ENCODE peak calls at places on chromosomes 7 and 10, in four cellular contexts. One of them, this sample, is unnamed.

GRCh38 chr7:104225441-104225840 is 17.6 kb upstream of the ORC5 start:
- DNase-seq in HepG2: no peak
- DNase-seq in GM12878: no peak
- DNase-seq in A549: no peak
- DNase-seq in this sample: no peak

GRCh38 chr7:131640686-131641085 is 84.3 kb upstream of the PODXL start:
- DNase-seq in HepG2: no peak
- DNase-seq in GM12878: no peak
- DNase-seq in A549: no peak
- DNase-seq in this sample: no peak

GRCh38 chr10:122078965-122079401 is 90.0 kb downstream of the TACC2 start:
- DNase-seq in GM12878: no peak
- DNase-seq in A549: no peak
- DNase-seq in HepG2: no peak
- DNase-seq in this sample: no peak

GRCh38 chr10:115727114-115727513 is 545.9 kb downstream of the GFRA1 start:
- DNase-seq in A549: no peak
- DNase-seq in HepG2: no peak
- DNase-seq in GM12878: no peak
- DNase-seq in this sample: no peak

GRCh38 chr10:14623931-14624330 is 150.8 kb downstream of the FAM107B start:
- DNase-seq in HepG2: no peak
- DNase-seq in A549: no peak
- DNase-seq in GM12878: no peak
- DNase-seq in this sample: no peak

GRCh38 chr10:61899045-61899444 is 2.5 kb upstream of the ARID5B start:
- DNase-seq in HepG2: no peak
- DNase-seq in GM12878: no peak
- DNase-seq in A549: no peak
- DNase-seq in this sample: no peak

GRCh38 chr10:871951-872403 is 59.5 kb downstream of the LARP4B start:
- DNase-seq in HepG2: no peak
- DNase-seq in GM12878: no peak
- DNase-seq in A549: no peak
- DNase-seq in this sample: no peak

GRCh38 chr7:42253316-42253715 is 16.3 kb upstream of the GLI3 start:
- DNase-seq in HepG2: no peak
- DNase-seq in GM12878: no peak
- DNase-seq in A549: no peak
- DNase-seq in this sample: no peak

GRCh38 chr10:130190065-130190736 is 54.0 kb downstream of the GLRX3 start:
- DNase-seq in HepG2: peak
- DNase-seq in A549: peak
- DNase-seq in GM12878: peak
- DNase-seq in this sample: peak

GRCh38 chr7:142785841-142786250 is 15.1 kb downstream of the PRSS2 start:
- DNase-seq in A549: no peak
- DNase-seq in HepG2: no peak
- DNase-seq in GM12878: no peak
- DNase-seq in this sample: no peak

GRCh38 chr7:84701524-84702306 is 485.1 kb downstream of the SEMA3D start:
- DNase-seq in HepG2: peak
- DNase-seq in GM12878: no peak
- DNase-seq in A549: peak
- DNase-seq in this sample: peak

DNA sequence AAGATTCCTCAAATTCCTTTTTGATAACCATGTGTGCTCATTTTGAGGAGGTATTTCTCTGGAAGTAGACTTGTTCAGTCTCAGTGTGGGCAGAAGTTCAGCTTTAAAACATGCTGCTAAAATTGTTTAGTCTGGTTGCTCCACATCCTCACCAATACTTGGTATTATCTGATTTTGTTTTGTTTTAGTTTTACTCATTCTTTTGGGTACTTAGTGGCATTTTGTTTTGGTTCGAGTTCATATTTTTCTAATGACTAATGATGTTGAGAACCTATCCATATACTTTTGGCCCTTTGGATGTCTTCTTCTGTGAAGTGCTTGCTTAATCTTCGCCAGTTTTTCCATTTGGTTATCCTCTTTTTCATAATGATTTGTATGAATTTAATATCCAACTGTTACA is 694.2 kb upstream of the FZD8 start:
- DNase-seq in HepG2: no peak
- DNase-seq in A549: no peak
- DNase-seq in GM12878: no peak
- DNase-seq in this sample: no peak
- TF ChIP-seq POLR2AphosphoS2 in HepG2: no peak
- TF ChIP-seq POLR2AphosphoS2 in A549: no peak
- TF ChIP-seq POLR2AphosphoS2 in GM12878: no peak
- TF ChIP-seq POLR2AphosphoS2 in this sample: no peak

DNA sequence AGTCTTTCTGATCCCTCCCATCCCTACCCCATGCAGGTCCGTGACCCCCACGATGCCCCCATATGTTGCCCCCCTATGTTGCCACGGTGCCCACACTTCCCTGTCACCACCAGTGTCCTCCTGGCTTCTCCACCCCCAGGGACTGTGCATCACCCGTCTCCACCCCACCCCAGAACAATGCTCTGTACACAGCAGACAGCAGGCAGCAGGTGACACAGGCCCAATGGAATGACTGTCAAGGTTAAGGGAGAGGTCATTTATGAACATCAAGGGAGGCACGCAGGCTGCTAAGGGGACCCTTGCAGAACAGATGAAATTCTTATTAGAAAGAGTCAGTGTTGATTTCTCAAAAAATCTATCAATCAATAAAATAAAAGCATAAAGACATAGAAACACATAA is 71.5 kb downstream of the PARP12 start:
- DNase-seq in GM12878: no peak
- DNase-seq in A549: peak
- DNase-seq in HepG2: peak
- DNase-seq in this sample: no peak
- TF ChIP-seq POLR2AphosphoS2 in GM12878: no peak
- TF ChIP-seq POLR2AphosphoS2 in A549: no peak
- TF ChIP-seq POLR2AphosphoS2 in HepG2: no peak
- TF ChIP-seq POLR2AphosphoS2 in this sample: no peak

DNA sequence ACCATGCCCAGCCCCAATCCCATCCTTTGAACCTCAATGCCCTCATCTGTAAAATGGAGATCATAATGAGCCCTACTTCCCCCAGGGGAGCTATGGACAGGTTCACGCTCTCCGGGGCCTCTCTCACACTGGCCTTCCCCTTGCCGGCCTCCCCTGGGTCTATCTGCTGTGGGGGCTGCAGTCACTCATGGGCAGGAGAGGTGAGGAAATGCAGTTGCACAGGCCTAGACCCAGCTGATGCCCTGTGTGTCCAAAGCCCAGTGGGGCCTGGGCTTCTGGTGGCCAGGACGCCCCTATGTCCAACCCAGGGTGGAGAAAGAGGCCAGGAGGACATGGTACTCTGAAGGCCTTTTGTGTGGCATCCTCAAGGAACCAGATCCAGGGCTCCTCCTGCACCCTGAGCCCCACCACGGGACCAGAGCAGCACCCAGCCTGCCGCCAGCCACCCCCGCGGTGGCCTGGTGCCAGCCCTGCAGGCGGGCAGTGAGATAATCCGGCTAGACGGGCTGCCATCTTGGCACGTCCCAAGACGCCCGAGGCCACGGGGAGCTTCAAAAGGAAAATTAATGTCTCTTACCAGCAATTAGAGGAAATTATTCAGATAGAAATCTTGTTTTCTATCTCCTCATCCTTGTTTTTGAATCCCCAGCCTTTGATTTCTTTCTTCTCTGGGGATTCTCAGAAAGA is 39.0 kb downstream of the MYL10 start:
- DNase-seq in A549: no peak
- DNase-seq in HepG2: no peak
- DNase-seq in GM12878: no peak
- DNase-seq in this sample: no peak
- TF ChIP-seq POLR2AphosphoS2 in A549: no peak
- TF ChIP-seq POLR2AphosphoS2 in HepG2: no peak
- TF ChIP-seq POLR2AphosphoS2 in GM12878: no peak
- TF ChIP-seq POLR2AphosphoS2 in this sample: no peak

GRCh38 chr10:89426230-89426868 is 12.0 kb downstream of the IFIT5 start:
- DNase-seq in GM12878: no peak
- DNase-seq in HepG2: peak
- DNase-seq in A549: peak
- DNase-seq in this sample: peak

GRCh38 chr10:89427629-89428028 is 13.3 kb downstream of the IFIT5 start:
- DNase-seq in HepG2: no peak
- DNase-seq in A549: no peak
- DNase-seq in GM12878: no peak
- DNase-seq in this sample: no peak

GRCh38 chr10:89428873-89429272 is 14.5 kb downstream of the IFIT5 start:
- DNase-seq in GM12878: no peak
- DNase-seq in HepG2: no peak
- DNase-seq in A549: no peak
- DNase-seq in this sample: no peak

GRCh38 chr10:89431977-89432376 is 17.6 kb downstream of the IFIT5 start:
- DNase-seq in A549: no peak
- DNase-seq in HepG2: peak
- DNase-seq in GM12878: no peak
- DNase-seq in this sample: no peak
- TF ChIP-seq POLR2AphosphoS2 in A549: no peak
- TF ChIP-seq POLR2AphosphoS2 in HepG2: no peak
- TF ChIP-seq POLR2AphosphoS2 in GM12878: no peak
- TF ChIP-seq POLR2AphosphoS2 in this sample: no peak

GRCh38 chr7:89760690-89761089 is 393.6 kb upstream of the STEAP1 start:
- DNase-seq in GM12878: no peak
- DNase-seq in A549: no peak
- DNase-seq in HepG2: no peak
- DNase-seq in this sample: no peak
- TF ChIP-seq POLR2AphosphoS2 in GM12878: no peak
- TF ChIP-seq POLR2AphosphoS2 in A549: no peak
- TF ChIP-seq POLR2AphosphoS2 in HepG2: no peak
- TF ChIP-seq POLR2AphosphoS2 in this sample: no peak

DNA sequence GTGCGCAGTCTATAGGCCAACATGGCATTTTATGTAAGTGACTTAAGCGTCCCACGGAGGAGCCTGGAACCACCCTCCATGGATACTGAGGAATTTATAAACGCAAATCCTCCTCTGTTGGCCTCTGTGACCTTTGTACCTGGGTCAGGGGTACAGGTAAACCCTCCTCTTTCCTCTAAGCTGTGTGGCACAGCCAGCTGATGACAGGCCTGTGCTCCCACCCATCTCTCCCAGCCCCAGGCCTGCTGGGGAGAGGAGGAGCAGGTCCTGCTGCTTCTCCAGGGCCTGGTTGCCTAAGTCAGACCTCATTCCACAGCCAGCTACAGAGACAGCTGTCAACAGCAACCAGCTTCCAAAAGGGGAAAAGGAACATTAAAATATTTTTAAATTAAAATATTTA is 5.0 kb downstream of the AVPI1 start:
- DNase-seq in A549: no peak
- DNase-seq in HepG2: peak
- DNase-seq in GM12878: no peak
- DNase-seq in this sample: no peak
- TF ChIP-seq POLR2AphosphoS2 in A549: no peak
- TF ChIP-seq POLR2AphosphoS2 in HepG2: no peak
- TF ChIP-seq POLR2AphosphoS2 in GM12878: no peak
- TF ChIP-seq POLR2AphosphoS2 in this sample: no peak

GRCh38 chr7:135683609-135684008 is 21.3 kb downstream of the STMP1 start:
- DNase-seq in HepG2: no peak
- DNase-seq in A549: no peak
- DNase-seq in GM12878: no peak
- DNase-seq in this sample: no peak

GRCh38 chr7:135682191-135682590 is 19.9 kb downstream of the STMP1 start:
- DNase-seq in A549: no peak
- DNase-seq in HepG2: no peak
- DNase-seq in GM12878: no peak
- DNase-seq in this sample: no peak

GRCh38 chr7:135684134-135684533 is 21.8 kb downstream of the STMP1 start:
- DNase-seq in A549: no peak
- DNase-seq in GM12878: no peak
- DNase-seq in HepG2: no peak
- DNase-seq in this sample: no peak

GRCh38 chr7:135681758-135682157 is 19.4 kb downstream of the STMP1 start:
- DNase-seq in A549: no peak
- DNase-seq in HepG2: no peak
- DNase-seq in GM12878: no peak
- DNase-seq in this sample: no peak

GRCh38 chr7:135678612-135679575 is 16.6 kb downstream of the STMP1 start:
- DNase-seq in A549: no peak
- DNase-seq in HepG2: no peak
- DNase-seq in GM12878: no peak
- DNase-seq in this sample: no peak
- TF ChIP-seq POLR2AphosphoS2 in A549: no peak
- TF ChIP-seq POLR2AphosphoS2 in HepG2: no peak
- TF ChIP-seq POLR2AphosphoS2 in GM12878: no peak
- TF ChIP-seq POLR2AphosphoS2 in this sample: no peak

GRCh38 chr7:124720195-124720594 is 45.4 kb downstream of the GPR37 start:
- DNase-seq in A549: no peak
- DNase-seq in HepG2: peak
- DNase-seq in GM12878: no peak
- DNase-seq in this sample: no peak
- TF ChIP-seq POLR2AphosphoS2 in A549: no peak
- TF ChIP-seq POLR2AphosphoS2 in HepG2: no peak
- TF ChIP-seq POLR2AphosphoS2 in GM12878: no peak
- TF ChIP-seq POLR2AphosphoS2 in this sample: no peak

GRCh38 chr10:12799144-12799543 is 202.4 kb downstream of the CCDC3 start:
- DNase-seq in A549: no peak
- DNase-seq in HepG2: no peak
- DNase-seq in GM12878: no peak
- DNase-seq in this sample: no peak

GRCh38 chr10:12796431-12797185 is 204.9 kb downstream of the CCDC3 start:
- DNase-seq in A549: no peak
- DNase-seq in HepG2: no peak
- DNase-seq in GM12878: no peak
- DNase-seq in this sample: no peak

GRCh38 chr10:12795723-12796122 is 205.8 kb downstream of the CCDC3 start:
- DNase-seq in A549: no peak
- DNase-seq in GM12878: no peak
- DNase-seq in HepG2: no peak
- DNase-seq in this sample: no peak

GRCh38 chr10:12799746-12800145 is 201.8 kb downstream of the CCDC3 start:
- DNase-seq in A549: no peak
- DNase-seq in HepG2: no peak
- DNase-seq in GM12878: no peak
- DNase-seq in this sample: no peak

GRCh38 chr10:12797471-12798262 is 203.8 kb downstream of the CCDC3 start:
- DNase-seq in A549: no peak
- DNase-seq in HepG2: no peak
- DNase-seq in GM12878: no peak
- DNase-seq in this sample: no peak
- TF ChIP-seq POLR2AphosphoS2 in A549: no peak
- TF ChIP-seq POLR2AphosphoS2 in HepG2: no peak
- TF ChIP-seq POLR2AphosphoS2 in GM12878: no peak
- TF ChIP-seq POLR2AphosphoS2 in this sample: no peak